ENCODE peak calls at places on chromosome 2, in six cellular contexts. B, Z, V, T, H and J are unnamed samples.
A peak's percentile ranks its signal among the peaks of the same experiment; 100 is the strongest.

GRCh38 chr2:168514692-168515091 is 58.6 kb downstream of the CERS6 start:
- DNase-seq in Z (no peak), T (no peak), B (no peak), H (no peak), V (no peak), J (no peak)

GRCh38 chr2:164061129-164061746 is 325.4 kb upstream of the FIGN start:
- DNase-seq in H (no peak), T (peak; percentile 31), V (no peak), Z (no peak), B (peak; percentile 29), J (peak; percentile 47)

GRCh38 chr2:136230471-136230870 is 112.5 kb upstream of the CXCR4 start:
- DNase-seq in H (no peak), T (no peak), B (no peak), Z (no peak), V (no peak), J (no peak)

GRCh38 chr2:233413529-233414272 is 59.4 kb downstream of the DGKD start:
- DNase-seq in V (peak; percentile 93), B (peak; percentile 96), H (peak; percentile 70), T (peak; percentile 78), Z (peak; percentile 70), J (peak; percentile 89)

GRCh38 chr2:953975-954686 is 3.5 kb downstream of the SNTG2 start:
- DNase-seq in Z (no peak), V (no peak), T (no peak), H (no peak), B (peak; percentile 20), J (peak; percentile 39)

GRCh38 chr2:220782609-220783113 is 789.4 kb downstream of the EPHA4 start:
- DNase-seq in H (no peak), Z (no peak), T (no peak), V (no peak), B (no peak), J (no peak)

GRCh38 chr2:85619617-85620016 is 3.6 kb downstream of the USP39 start:
- DNase-seq in T (no peak), B (no peak), V (no peak), H (no peak), Z (no peak), J (no peak)

GRCh38 chr2:78768016-78768415 is 257.5 kb upstream of the REG3G start:
- DNase-seq in T (no peak), Z (no peak), H (no peak), V (no peak), B (no peak), J (no peak)

GRCh38 chr2:235533616-235534385 is 40.0 kb downstream of the AGAP1 start:
- DNase-seq in T (no peak), V (peak; percentile 65), H (no peak), Z (no peak), B (no peak), J (no peak)

GRCh38 chr2:223469270-223470057 is 132.7 kb downstream of the SCG2 start:
- DNase-seq in T (no peak), H (no peak), V (peak; percentile 83), B (peak; percentile 54), Z (peak; percentile 73), J (no peak)

GRCh38 chr2:209322041-209322440 is 101.8 kb upstream of the MAP2 start:
- DNase-seq in B (no peak), V (no peak), H (no peak), Z (no peak), T (no peak), J (no peak)

GRCh38 chr2:158732573-158733429 is 62.3 kb upstream of the DAPL1 start:
- DNase-seq in Z (no peak), H (no peak), T (no peak), B (no peak), V (no peak), J (no peak)

GRCh38 chr2:227861011-227861410 is 10.4 kb upstream of the DAW1 start:
- DNase-seq in T (no peak), B (no peak), H (no peak), V (no peak), Z (no peak), J (no peak)

GRCh38 chr2:88967844-88968243 is 276.4 kb downstream of the RPIA start:
- DNase-seq in H (no peak), V (no peak), Z (no peak), B (peak; percentile 38), T (no peak), J (no peak)
- H3K4me3 ChIP-seq in H (no peak overlapping the region), V (no peak overlapping the region), Z (no peak overlapping the region), B (no peak overlapping the region), T (no peak overlapping the region), J (no peak overlapping the region)

DNA sequence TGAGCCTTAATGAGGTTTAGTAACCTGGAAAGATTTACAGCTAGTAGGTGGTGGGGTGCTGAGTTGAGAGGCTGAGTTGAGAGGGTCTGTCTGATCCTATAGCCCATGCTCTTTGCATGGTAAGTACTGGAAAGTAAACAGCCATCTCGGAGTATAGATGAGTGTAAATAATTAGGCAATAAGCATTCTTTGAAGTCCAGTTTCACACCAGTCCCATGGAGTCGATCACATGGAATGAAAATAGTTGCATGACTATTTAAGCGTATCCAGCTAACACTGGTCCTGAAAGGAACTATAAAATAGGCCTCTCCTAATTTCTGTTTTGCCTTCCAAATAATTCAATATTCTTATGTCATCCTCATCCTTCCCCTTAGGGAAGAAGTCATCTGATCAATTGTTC is 6.5 kb downstream of the QPCT start:
- DNase-seq in B (no peak), T (no peak), H (no peak), Z (no peak), V (no peak), J (no peak)
- H3K4me1 ChIP-seq in B (peaks cover 28% of the 10 kb centered on the region), T (no peaks in the 10 kb centered on the region), H (no peaks in the 10 kb centered on the region), Z (peaks cover 3% of the 10 kb centered on the region), V (no peaks in the 10 kb centered on the region), J (no peaks in the 10 kb centered on the region)

GRCh38 chr2:64915510-64915900 is 73.7 kb upstream of the SLC1A4 start:
- DNase-seq in V (no peak), B (no peak), Z (no peak), H (no peak), T (no peak), J (no peak)
- H3K27ac ChIP-seq in V (no peak overlapping the region), B (no peak overlapping the region), Z (no peak overlapping the region), H (no peak overlapping the region), T (no peak overlapping the region), J (no peak overlapping the region)

GRCh38 chr2:96324716-96325037 is 440 bp upstream of the ITPRIPL1 start:
- DNase-seq in V (no peak), B (no peak), Z (no peak), T (no peak), H (peak; percentile 15), J (no peak)

GRCh38 chr2:96326990-96327820 is 2.1 kb downstream of the ITPRIPL1 start:
- DNase-seq in B (no peak), T (no peak), Z (no peak), V (no peak), H (no peak), J (no peak)

GRCh38 chr2:96325038-96325883 is at the start of gene ITPRIPL1:
- DNase-seq in T (no peak), H (peak; percentile 18), B (no peak), Z (no peak), V (peak; percentile 79), J (no peak)

GRCh38 chr2:96325884-96326255 is 753 bp downstream of the ITPRIPL1 start:
- DNase-seq in T (no peak), Z (no peak), B (no peak), H (peak; percentile 38), V (no peak), J (no peak)

GRCh38 chr2:96326564-96326963 is 1.4 kb downstream of the ITPRIPL1 start:
- DNase-seq in V (no peak), T (no peak), H (no peak), Z (no peak), B (no peak), J (no peak)
- H3K4me3 ChIP-seq in V (no peak overlapping the region), T (no peak overlapping the region), H (peak overlapping the region; percentile 76), Z (no peak overlapping the region), B (no peak overlapping the region), J (no peak overlapping the region)

GRCh38 chr2:109017017-109017416 is 28.0 kb upstream of the EDAR start:
- DNase-seq in B (no peak), V (no peak), T (no peak), Z (no peak), H (no peak), J (no peak)
- H3K4me1 ChIP-seq in B (no peaks in the 10 kb centered on the region), V (no peaks in the 10 kb centered on the region), T (no peaks in the 10 kb centered on the region), Z (peaks cover 7% of the 10 kb centered on the region), H (peaks cover 14% of the 10 kb centered on the region), J (peaks cover 16% of the 10 kb centered on the region)

GRCh38 chr2:237083026-237083425 is 2.7 kb upstream of the COPS8 start:
- DNase-seq in V (no peak), T (no peak), B (no peak), Z (no peak), H (no peak), J (no peak)

GRCh38 chr2:237081596-237081995 is 4.1 kb upstream of the COPS8 start:
- DNase-seq in B (no peak), Z (no peak), T (no peak), H (no peak), V (no peak), J (no peak)

GRCh38 chr2:237085261-237086221 is at the start of gene COPS8:
- DNase-seq in B (peak; percentile 94), T (peak; percentile 96), Z (peak; percentile 96), H (peak; percentile 86), V (peak; percentile 100), J (peak; percentile 90)

GRCh38 chr2:237084444-237084843 is 1.2 kb upstream of the COPS8 start:
- DNase-seq in Z (no peak), V (no peak), B (no peak), H (no peak), T (no peak), J (no peak)
- H3K27ac ChIP-seq in Z (no peak overlapping the region), V (no peak overlapping the region), B (no peak overlapping the region), H (no peak overlapping the region), T (no peak overlapping the region), J (no peak overlapping the region)

DNA sequence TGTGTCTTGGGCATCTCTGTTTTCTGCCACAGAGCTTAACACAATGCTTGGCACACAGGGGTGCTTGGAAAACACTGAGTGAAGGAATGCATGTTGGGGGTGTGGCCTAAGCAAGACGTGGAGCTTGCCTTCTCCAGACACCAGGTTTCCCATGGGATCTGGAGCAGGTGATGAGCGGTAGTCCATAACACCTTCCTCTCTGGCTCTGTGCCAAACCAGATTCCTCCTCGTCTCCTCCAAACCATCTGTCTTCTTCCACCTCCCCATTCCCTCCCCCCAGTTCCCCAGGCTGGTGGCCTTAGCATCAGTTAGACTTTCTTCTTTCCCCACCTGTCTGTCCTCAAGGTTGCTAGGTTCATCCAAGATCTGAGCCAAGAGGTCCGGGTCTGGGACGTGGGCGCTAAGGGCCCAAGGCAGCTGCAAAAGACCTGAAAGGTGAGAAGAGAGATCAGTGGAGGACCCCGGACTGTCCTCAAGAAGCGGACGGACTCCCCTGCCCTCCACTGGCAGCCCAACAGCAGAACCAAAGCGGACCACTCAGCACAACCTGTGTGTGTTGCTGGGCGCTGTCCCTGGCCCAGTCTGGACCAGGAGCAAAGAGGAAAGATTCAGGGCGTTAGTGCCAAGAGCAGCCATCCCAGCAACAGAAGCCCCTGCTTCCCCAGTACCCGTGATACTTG is 1.2 kb upstream of the ITM2C start:
- DNase-seq in H (no peak), Z (no peak), T (no peak), V (peak; percentile 61), B (no peak), J (no peak)
- H3K4me3 ChIP-seq in H (peak overlapping the region; percentile 65), Z (no peak overlapping the region), T (no peak overlapping the region), V (no peak overlapping the region), B (no peak overlapping the region), J (no peak overlapping the region)

DNA sequence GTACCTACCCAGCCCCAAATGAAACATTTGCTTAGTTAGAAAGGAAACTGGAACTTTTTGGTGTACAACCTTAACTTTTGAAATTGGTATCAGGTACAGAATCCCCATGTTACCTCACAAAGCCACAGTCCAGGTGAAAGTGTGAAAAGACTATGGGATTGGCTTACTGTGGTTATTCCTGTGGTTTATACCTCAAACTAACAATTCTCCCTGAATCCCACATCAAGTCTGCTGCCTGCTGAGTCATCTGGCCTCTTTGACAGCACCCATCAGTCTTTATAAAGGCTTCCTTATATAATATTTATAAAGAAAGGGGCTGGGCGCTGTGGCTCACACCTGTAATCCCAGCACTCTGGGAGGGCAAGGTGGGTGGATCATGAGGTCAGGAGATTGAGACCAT is 164.6 kb downstream of the TMEM247 start:
- DNase-seq in H (no peak), B (no peak), T (no peak), Z (no peak), V (no peak), J (no peak)
- H3K4me1 ChIP-seq in H (no peaks in the 10 kb centered on the region), B (peaks cover 72% of the 10 kb centered on the region), T (no peaks in the 10 kb centered on the region), Z (peaks cover 16% of the 10 kb centered on the region), V (no peaks in the 10 kb centered on the region), J (peaks cover 14% of the 10 kb centered on the region)